ENCODE peak calls at places on chromosomes 11 and 22, in five cellular contexts. L is kidney epithelial cell; J is uterus; Z is HepG2; D is CD8-positive, alpha-beta memory T cell. S is an unnamed sample.

GRCh38 chr11:95514386-95515145 is 275.0 kb downstream of the FAM76B start:
- DNase-seq in L (no peak), J (no peak), Z (no peak), D (no peak), S (no peak)

GRCh38 chr11:35043933-35044332 is 95.0 kb upstream of the CD44 start:
- DNase-seq in L (no peak), J (no peak), Z (no peak), D (no peak), S (no peak)

GRCh38 chr11:128523616-128524015 is 63.7 kb downstream of the ETS1 start:
- DNase-seq in L (no peak), J (no peak), Z (no peak), D (no peak), S (peak; percentile 73)

GRCh38 chr11:103582351-103582909 is 454.0 kb upstream of the DDI1 start:
- DNase-seq in L (no peak), J (no peak), Z (no peak), D (no peak), S (no peak)

GRCh38 chr11:40716344-40717178 is 742.9 kb downstream of the LRRC4C start:
- DNase-seq in L (no peak), J (no peak), Z (no peak), D (no peak), S (no peak)

GRCh38 chr22:43624144-43624998 is 187.7 kb downstream of the EFCAB6 start:
- DNase-seq in L (no peak), J (no peak), Z (peak; percentile 17), D (no peak), S (no peak)

GRCh38 chr11:84800755-84801346 is 826.3 kb downstream of the DLG2 start:
- DNase-seq in L (no peak), J (no peak), Z (peak; percentile 13), D (no peak), S (no peak)

GRCh38 chr22:40728731-40729189 is 49.5 kb downstream of the MCHR1 start:
- DNase-seq in L (no peak), J (no peak), Z (no peak), D (peak; percentile 79), S (peak; percentile 8)

GRCh38 chr22:17997456-17997855 is 26.9 kb downstream of the MICAL3 start:
- DNase-seq in L (no peak), J (no peak), Z (no peak), D (no peak), S (no peak)
- H3K4me3 ChIP-seq in L (no peak overlapping the region), J (no peak overlapping the region), Z (no peak overlapping the region), D (no peak overlapping the region), S (no peak overlapping the region)

GRCh38 chr11:2812371-2812991 is 73.1 kb downstream of the CDKN1C start:
- DNase-seq in L (no peak), J (peak; percentile 77), Z (no peak), D (no peak), S (no peak)

GRCh38 chr11:2810401-2811205 is 75.0 kb downstream of the CDKN1C start:
- DNase-seq in L (no peak), J (peak; percentile 23), Z (no peak), D (peak; percentile 32), S (no peak)

GRCh38 chr11:2813141-2813908 is 72.2 kb downstream of the CDKN1C start:
- DNase-seq in L (peak; percentile 16), J (no peak), Z (peak; percentile 35), D (no peak), S (peak; percentile 36)

GRCh38 chr11:2809854-2810253 is 75.7 kb downstream of the CDKN1C start:
- DNase-seq in L (no peak), J (no peak), Z (no peak), D (no peak), S (no peak)

DNA sequence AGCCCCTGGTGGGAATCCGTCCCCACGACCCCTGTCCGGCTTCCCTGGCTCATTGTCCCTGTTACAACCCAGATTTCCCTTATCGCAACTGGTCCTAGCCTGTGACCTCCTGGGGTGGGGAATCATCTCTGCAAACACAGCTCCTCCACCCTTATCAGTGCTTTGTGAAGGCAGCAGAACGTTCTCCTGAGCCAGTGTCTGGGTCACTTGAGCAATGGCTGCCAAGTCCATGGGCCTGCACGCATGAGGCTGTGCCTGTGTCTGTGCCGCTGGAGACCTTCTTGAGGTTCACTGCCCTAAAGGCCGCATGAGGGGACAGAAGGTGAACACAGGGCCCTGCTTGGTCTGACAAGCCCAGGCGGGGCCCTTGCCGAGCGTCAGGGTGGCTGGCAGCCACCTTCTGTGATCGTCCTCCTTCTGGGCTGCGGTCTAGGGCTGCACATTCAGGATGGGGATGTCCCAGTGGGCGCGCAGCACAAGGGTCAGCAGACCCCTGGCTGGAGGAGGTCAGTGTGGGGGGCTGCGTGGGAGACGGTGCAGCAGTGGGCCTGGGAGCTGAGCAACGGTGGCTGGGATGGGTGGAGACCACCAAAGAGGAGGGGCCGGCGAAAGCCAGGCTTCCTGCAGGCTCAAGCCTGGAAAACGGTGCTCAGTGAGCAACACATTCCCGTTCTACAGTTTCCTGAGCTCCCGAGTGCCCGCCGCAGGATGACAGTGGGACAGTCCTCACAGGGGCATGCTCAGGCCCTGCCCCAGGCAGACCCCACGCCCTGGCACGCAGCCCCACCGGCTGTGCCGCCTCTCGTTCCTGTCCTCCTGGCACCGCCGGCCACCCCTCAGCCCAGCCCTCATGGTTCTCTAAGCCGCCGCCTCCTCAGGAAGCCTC is 74.1 kb downstream of the CDKN1C start:
- DNase-seq in L (no peak), J (no peak), Z (no peak), D (peak; percentile 26), S (no peak)
- H3K4me3 ChIP-seq in L (no peak overlapping the region), J (no peak overlapping the region), Z (no peak overlapping the region), D (no peak overlapping the region), S (no peak overlapping the region)

DNA sequence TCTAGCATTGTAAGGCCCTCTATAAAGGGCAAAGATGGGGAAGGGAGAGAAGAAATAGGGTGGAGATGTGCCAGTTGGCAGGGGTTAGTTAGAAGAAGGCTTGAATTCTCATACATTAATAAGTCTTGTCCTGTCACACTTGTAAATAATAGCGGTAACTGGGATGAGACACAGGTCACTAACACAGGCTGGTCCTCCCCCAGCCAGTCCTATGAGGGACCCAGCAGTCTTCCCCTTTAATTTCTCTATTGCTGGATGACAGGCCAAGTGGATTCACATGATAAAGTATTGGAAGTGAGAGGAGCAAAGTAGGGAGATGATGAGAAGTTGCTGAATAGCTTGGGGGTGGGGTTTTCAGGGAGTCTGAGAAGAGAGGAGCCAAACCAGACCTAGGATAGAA is 94.4 kb downstream of the LRRC32 start:
- DNase-seq in L (no peak), J (no peak), Z (no peak), D (no peak), S (no peak)
- H3K4me3 ChIP-seq in L (no peak overlapping the region), J (no peak overlapping the region), Z (no peak overlapping the region), D (no peak overlapping the region), S (no peak overlapping the region)

GRCh38 chr11:23406131-23406819 is 546.0 kb upstream of the CCDC179 start:
- DNase-seq in L (no peak), J (no peak), Z (no peak), D (peak; percentile 16), S (no peak)

GRCh38 chr11:23404225-23405160 is 544.2 kb upstream of the CCDC179 start:
- DNase-seq in L (no peak), J (no peak), Z (no peak), D (peak; percentile 44), S (no peak)

GRCh38 chr11:23405350-23405937 is 545.2 kb upstream of the CCDC179 start:
- DNase-seq in L (no peak), J (no peak), Z (no peak), D (peak; percentile 39), S (no peak)

GRCh38 chr11:23399995-23400394 is 539.7 kb upstream of the CCDC179 start:
- DNase-seq in L (no peak), J (no peak), Z (no peak), D (no peak), S (no peak)

DNA sequence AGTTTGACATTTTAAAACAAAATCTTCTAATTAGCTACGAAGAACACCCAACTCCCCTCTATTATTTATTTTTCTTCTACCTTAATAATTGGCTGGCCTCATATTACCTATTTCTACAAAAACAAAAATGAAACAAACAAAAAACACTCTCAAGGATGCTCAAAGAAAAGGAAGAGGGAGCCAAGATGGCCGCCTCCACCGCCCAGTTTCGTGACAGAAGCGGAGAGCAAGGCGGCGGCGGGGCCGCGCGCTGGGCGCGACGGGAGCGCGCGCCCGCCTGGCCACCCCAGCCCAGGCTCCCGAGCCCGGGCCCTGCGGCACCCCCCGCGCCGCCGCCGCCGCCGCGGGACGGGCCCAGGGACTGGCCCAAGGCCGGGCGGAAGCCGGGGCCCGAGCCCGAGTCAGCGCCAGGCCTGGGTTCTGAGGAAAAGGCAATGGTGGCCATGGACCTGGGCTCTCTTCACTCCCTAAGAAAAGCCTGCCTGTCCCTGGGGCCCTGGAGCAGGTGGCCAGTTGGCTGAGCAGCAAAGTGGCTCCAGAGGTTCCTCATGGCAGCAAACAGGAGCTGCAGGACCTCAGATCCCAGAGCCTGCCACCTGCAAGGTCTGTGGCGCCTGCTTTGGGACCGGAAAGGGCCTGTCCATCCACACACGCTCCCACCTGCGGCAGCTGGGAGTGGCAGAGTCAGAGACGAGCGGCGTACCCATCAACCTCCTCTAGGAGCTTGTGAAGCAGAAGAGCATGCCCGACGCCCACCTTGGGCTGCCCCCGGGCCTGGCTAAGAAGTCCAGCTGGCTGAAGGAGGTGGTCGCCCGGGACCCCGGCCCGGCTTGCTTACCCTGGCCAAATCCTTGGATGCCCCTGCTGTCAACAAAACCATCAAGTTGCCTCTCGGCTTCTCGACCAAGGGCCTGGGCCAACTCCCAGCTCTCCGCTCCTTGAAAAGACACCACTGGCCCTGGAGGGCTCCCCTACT is 543.2 kb upstream of the CCDC179 start:
- DNase-seq in L (no peak), J (no peak), Z (no peak), D (peak; percentile 31), S (no peak)
- H3K4me3 ChIP-seq in L (no peak overlapping the region), J (no peak overlapping the region), Z (no peak overlapping the region), D (no peak overlapping the region), S (no peak overlapping the region)

GRCh38 chr11:65419773-65420481 is 2.7 kb upstream of the NEAT1 start:
- DNase-seq in L (peak; percentile 86), J (peak; percentile 90), Z (peak; percentile 92), D (peak; percentile 66), S (peak; percentile 92)
- H3K4me3 ChIP-seq in L (no peak overlapping the region), J (peak overlapping the region; percentile 26), Z (peak overlapping the region; percentile 66), D (peak overlapping the region; percentile 23), S (peak overlapping the region; percentile 32)

GRCh38 chr22:36923458-36923784 is 10.0 kb downstream of the CSF2RB start:
- DNase-seq in L (no peak), J (no peak), Z (no peak), D (no peak), S (no peak)
- H3K4me3 ChIP-seq in L (no peak overlapping the region), J (no peak overlapping the region), Z (no peak overlapping the region), D (no peak overlapping the region), S (no peak overlapping the region)

GRCh38 chr11:63490551-63491239 is at the start of gene PLAAT5:
- DNase-seq in L (no peak), J (peak; percentile 52), Z (no peak), D (no peak), S (no peak)

GRCh38 chr11:63492441-63492840 is 1.5 kb upstream of the PLAAT5 start:
- DNase-seq in L (no peak), J (no peak), Z (no peak), D (no peak), S (no peak)

GRCh38 chr11:63491240-63491587 is 247 bp upstream of the PLAAT5 start:
- DNase-seq in L (no peak), J (no peak), Z (no peak), D (no peak), S (no peak)

GRCh38 chr11:63493127-63493526 is 2.2 kb upstream of the PLAAT5 start:
- DNase-seq in L (no peak), J (no peak), Z (no peak), D (no peak), S (no peak)

GRCh38 chr11:63491614-63492372 is 826 bp upstream of the PLAAT5 start:
- DNase-seq in L (no peak), J (no peak), Z (peak; percentile 92), D (no peak), S (no peak)
- H3K4me3 ChIP-seq in L (no peak overlapping the region), J (peak overlapping the region; percentile 34), Z (no peak overlapping the region), D (no peak overlapping the region), S (no peak overlapping the region)